ENCODE peak calls at places on chromosome 18, in seven cellular contexts. X, I, G, H, A, Q and K are unnamed samples.

GRCh38 chr18:58970943-58971799 is 106.5 kb downstream of the ZNF532 start:
- DNase-seq in X (no peak), I (no peak), G (no peak), H (no peak), A (no peak), Q (no peak), K (no peak)

GRCh38 chr18:34978533-34978893 is 62.7 kb upstream of the MAPRE2 start:
- DNase-seq in X (no peak), I (no peak), G (no peak), H (no peak), A (no peak), Q (no peak), K (no peak)

GRCh38 chr18:58221060-58221725 is 177.2 kb downstream of the NEDD4L start:
- DNase-seq in X (peak; percentile 59), I (no peak), G (no peak), H (no peak), A (no peak), Q (no peak), K (peak; percentile 91)

GRCh38 chr18:10771053-10771709 is 245.4 kb downstream of the NAPG start:
- DNase-seq in X (no peak), I (no peak), G (no peak), H (no peak), A (no peak), Q (no peak), K (peak; percentile 71)

GRCh38 chr18:50458366-50458765 is 83.5 kb downstream of the SKA1 start:
- DNase-seq in X (no peak), I (no peak), G (no peak), H (no peak), A (no peak), Q (no peak), K (no peak)

GRCh38 chr18:36697905-36698304 is 130.9 kb downstream of the TPGS2 start:
- DNase-seq in X (no peak), I (no peak), G (no peak), H (no peak), A (no peak), Q (no peak), K (peak; percentile 70)

GRCh38 chr18:73979742-73980141 is 167.9 kb downstream of the FBXO15 start:
- DNase-seq in X (no peak), I (no peak), G (no peak), H (no peak), A (no peak), Q (no peak), K (peak; percentile 66)

GRCh38 chr18:13616041-13616440 is 110.3 kb downstream of the FAM210A start:
- DNase-seq in X (no peak), I (no peak), G (no peak), H (no peak), A (no peak), Q (no peak), K (no peak)

GRCh38 chr18:6220129-6220528 is 194.6 kb downstream of the L3MBTL4 start:
- DNase-seq in X (no peak), I (no peak), G (no peak), H (no peak), A (no peak), Q (no peak), K (no peak)

GRCh38 chr18:55478301-55478660 is 109.7 kb downstream of the TCF4 start:
- DNase-seq in X (no peak), I (no peak), G (no peak), H (no peak), A (no peak), Q (no peak), K (no peak)

GRCh38 chr18:28802546-28802945 is 625.6 kb upstream of the CDH2 start:
- DNase-seq in X (no peak), I (no peak), G (no peak), H (no peak), A (no peak), Q (no peak), K (no peak)

GRCh38 chr18:22277758-22278157 is 108.4 kb downstream of the GATA6 start:
- DNase-seq in X (no peak), I (no peak), G (no peak), H (no peak), A (no peak), Q (no peak), K (no peak)

GRCh38 chr18:7325126-7325430 is 94.2 kb downstream of the LRRC30 start:
- DNase-seq in X (no peak), I (no peak), G (no peak), H (no peak), A (no peak), Q (no peak), K (peak; percentile 19)

GRCh38 chr18:11733031-11733430 is 44.0 kb downstream of the GNAL start:
- DNase-seq in X (peak; percentile 84), I (peak; percentile 90), G (peak; percentile 18), H (peak; percentile 33), A (peak; percentile 75), Q (peak; percentile 71), K (peak; percentile 80)

GRCh38 chr18:4842287-4842686 is 354.8 kb downstream of the AKAIN1 start:
- DNase-seq in X (no peak), I (no peak), G (no peak), H (no peak), A (no peak), Q (no peak), K (no peak)

GRCh38 chr18:11040823-11041712 is 108.3 kb downstream of the PIEZO2 start:
- DNase-seq in X (no peak), I (peak; percentile 60), G (no peak), H (no peak), A (peak; percentile 32), Q (peak; percentile 11), K (peak; percentile 80)

GRCh38 chr18:59870623-59871130 is 29.1 kb upstream of the PMAIP1 start:
- DNase-seq in X (no peak), I (no peak), G (no peak), H (no peak), A (no peak), Q (no peak), K (peak; percentile 56)

GRCh38 chr18:70172225-70172624 is 33.3 kb downstream of the RTTN start:
- DNase-seq in X (no peak), I (no peak), G (no peak), H (no peak), A (no peak), Q (no peak), K (peak; percentile 63)